ENCODE peak calls at places on chromosome 4, in six cellular contexts. V is brain microvascular endothelial cell, A is germinal center, M is H54, S is cardiac fibroblast, G is fibroblast of gingiva. D is an unnamed sample.

GRCh38 chr4:6914448-6914847 is 4.8 kb downstream of the TBC1D14 start:
- DNase-seq in V (no peak), A (no peak), M (no peak), S (no peak), G (no peak), D (no peak)

GRCh38 chr4:133162941-133163340 is 13.8 kb downstream of the PCDH10 start:
- DNase-seq in V (no peak), A (no peak), M (no peak), S (no peak), G (no peak), D (no peak)

GRCh38 chr4:184953421-184953820 is 64.9 kb upstream of the HELT start:
- DNase-seq in V (no peak), A (no peak), M (no peak), S (no peak), G (no peak), D (no peak)

GRCh38 chr4:8419222-8420041 is 21.1 kb downstream of the ACOX3 start:
- DNase-seq in V (no peak), A (no peak), M (no peak), S (peak; percentile 50), G (peak; percentile 44), D (no peak)

GRCh38 chr4:620851-621261 is 4.5 kb upstream of the PDE6B start:
- DNase-seq in V (no peak), A (no peak), M (no peak), S (no peak), G (no peak), D (no peak)

GRCh38 chr4:69239777-69240176 is 25.2 kb upstream of the UGT2B11 start:
- DNase-seq in V (no peak), A (no peak), M (no peak), S (no peak), G (no peak), D (no peak)

GRCh38 chr4:163609046-163609445 is 114.6 kb downstream of the TMA16 start:
- DNase-seq in V (no peak), A (no peak), M (no peak), S (no peak), G (no peak), D (no peak)

GRCh38 chr4:159131564-159131963 is 28.7 kb downstream of the RAPGEF2 start:
- DNase-seq in V (no peak), A (no peak), M (no peak), S (no peak), G (no peak), D (no peak)

GRCh38 chr4:84803121-84803520 is 163.4 kb downstream of the WDFY3 start:
- DNase-seq in V (no peak), A (no peak), M (no peak), S (no peak), G (no peak), D (no peak)

GRCh38 chr4:121769341-121769740 is 4.4 kb upstream of the SMIM43 start:
- DNase-seq in V (no peak), A (no peak), M (no peak), S (no peak), G (no peak), D (no peak)

GRCh38 chr4:100982345-100982744 is 365.0 kb downstream of the PPP3CA start:
- DNase-seq in V (peak; percentile 11), A (no peak), M (no peak), S (peak; percentile 50), G (no peak), D (no peak)